ENCODE peak calls at places on chromosomes 1 and 21, in four cellular contexts. Z is WTC11, F is K562, T is H1. O is an unnamed sample.

GRCh38 chr1:13662498-13662897 is 37.5 kb upstream of the PRDM2 start:
- DNase-seq in Z (no peak), F (no peak), T (no peak), O (no peak)

GRCh38 chr1:228413241-228414010 is 3.2 kb downstream of the TRIM17 start:
- DNase-seq in Z (no peak), F (no peak), T (no peak), O (no peak)

GRCh38 chr1:16164821-16165364 is 9.0 kb upstream of the EPHA2 start:
- DNase-seq in Z (no peak), F (no peak), T (no peak), O (no peak)

GRCh38 chr21:38925923-38926322 is 120.2 kb downstream of the ETS2 start:
- DNase-seq in Z (no peak), F (no peak), T (no peak), O (no peak)

GRCh38 chr21:44461438-44462089 is 6.3 kb downstream of the LRRC3 start:
- DNase-seq in Z (no peak), F (peak), T (no peak), O (peak)

GRCh38 chr1:202291961-202292712 is 49.6 kb downstream of the UBE2T start:
- DNase-seq in Z (no peak), F (no peak), T (no peak), O (no peak)

GRCh38 chr21:38875694-38876492 is 70.2 kb downstream of the ETS2 start:
- DNase-seq in Z (no peak), F (no peak), T (no peak), O (no peak)

GRCh38 chr1:218494449-218494852 is 149.3 kb downstream of the TGFB2 start:
- DNase-seq in Z (peak), F (no peak), T (peak), O (no peak)

GRCh38 chr1:108643492-108644333 is 17.2 kb downstream of the HENMT1 start:
- DNase-seq in Z (no peak), F (peak), T (no peak), O (peak)

GRCh38 chr1:154157520-154158306 is 2.8 kb upstream of the NUP210L start:
- DNase-seq in Z (peak), F (peak), T (no peak), O (no peak)

GRCh38 chr1:37761416-37762095 is 3.4 kb downstream of the EPHA10 start:
- DNase-seq in Z (no peak), F (no peak), T (no peak), O (no peak)

GRCh38 chr1:192747305-192747704 is 61.5 kb upstream of the RGS2 start:
- DNase-seq in Z (no peak), F (no peak), T (no peak), O (no peak)

GRCh38 chr1:24468605-24469004 is 34.0 kb upstream of the RCAN3 start:
- DNase-seq in Z (no peak), F (no peak), T (no peak), O (no peak)

GRCh38 chr1:200749090-200749489 is 10.4 kb downstream of the CAMSAP2 start:
- DNase-seq in Z (no peak), F (no peak), T (no peak), O (no peak)

GRCh38 chr1:25194576-25195020 is 37.7 kb downstream of the SYF2 start:
- DNase-seq in Z (no peak), F (no peak), T (no peak), O (no peak)

GRCh38 chr1:159171254-159171687 is at the start of gene CADM3:
- DNase-seq in Z (peak), F (no peak), T (peak), O (no peak)

GRCh38 chr1:145935708-145936107 is 8.4 kb upstream of the RBM8A start:
- DNase-seq in Z (no peak), F (no peak), T (no peak), O (no peak)

GRCh38 chr21:38760017-38760761 is 45.5 kb upstream of the ETS2 start:
- DNase-seq in Z (no peak), F (peak), T (no peak), O (no peak)

GRCh38 chr1:162192763-162193162 is 123.3 kb downstream of the NOS1AP start:
- DNase-seq in Z (no peak), F (no peak), T (no peak), O (no peak)

GRCh38 chr1:162192323-162192678 is 122.8 kb downstream of the NOS1AP start:
- DNase-seq in Z (no peak), F (no peak), T (no peak), O (no peak)

GRCh38 chr1:162193201-162193600 is 123.7 kb downstream of the NOS1AP start:
- DNase-seq in Z (no peak), F (no peak), T (no peak), O (no peak)

GRCh38 chr1:162193815-162194214 is 124.3 kb downstream of the NOS1AP start:
- DNase-seq in Z (no peak), F (no peak), T (no peak), O (no peak)

GRCh38 chr1:162191396-162192322 is 122.2 kb downstream of the NOS1AP start:
- DNase-seq in Z (no peak), F (peak), T (no peak), O (no peak)
- TF ChIP-seq JUN in Z (no peak), F (no peak), T (no peak), O (no peak)

GRCh38 chr1:87450615-87451209 is 122.0 kb downstream of the LMO4 start:
- DNase-seq in Z (peak), F (peak), T (no peak), O (peak)

GRCh38 chr1:87451229-87451900 is 122.7 kb downstream of the LMO4 start:
- DNase-seq in Z (no peak), F (no peak), T (no peak), O (no peak)

GRCh38 chr1:87452648-87453047 is 124.0 kb downstream of the LMO4 start:
- DNase-seq in Z (no peak), F (no peak), T (no peak), O (no peak)

GRCh38 chr1:87449348-87449963 is 120.8 kb downstream of the LMO4 start:
- DNase-seq in Z (no peak), F (no peak), T (no peak), O (no peak)

GRCh38 chr1:87450136-87450535 is 121.5 kb downstream of the LMO4 start:
- DNase-seq in Z (no peak), F (no peak), T (no peak), O (no peak)
- TF ChIP-seq ATF2 in Z (no peak), F (no peak), T (no peak), O (no peak)

GRCh38 chr1:205354259-205354904 is 2.3 kb downstream of the KLHDC8A start:
- DNase-seq in Z (peak), F (peak), T (peak), O (peak)
- TF ChIP-seq JUN in Z (no peak), F (no peak), T (no peak), O (no peak)

GRCh38 chr1:207049974-207050391 is 1.0 kb downstream of the YOD1 start:
- DNase-seq in Z (peak), F (peak), T (no peak), O (peak)
- TF ChIP-seq ATF2 in Z (no peak), F (no peak), T (no peak), O (no peak)

DNA sequence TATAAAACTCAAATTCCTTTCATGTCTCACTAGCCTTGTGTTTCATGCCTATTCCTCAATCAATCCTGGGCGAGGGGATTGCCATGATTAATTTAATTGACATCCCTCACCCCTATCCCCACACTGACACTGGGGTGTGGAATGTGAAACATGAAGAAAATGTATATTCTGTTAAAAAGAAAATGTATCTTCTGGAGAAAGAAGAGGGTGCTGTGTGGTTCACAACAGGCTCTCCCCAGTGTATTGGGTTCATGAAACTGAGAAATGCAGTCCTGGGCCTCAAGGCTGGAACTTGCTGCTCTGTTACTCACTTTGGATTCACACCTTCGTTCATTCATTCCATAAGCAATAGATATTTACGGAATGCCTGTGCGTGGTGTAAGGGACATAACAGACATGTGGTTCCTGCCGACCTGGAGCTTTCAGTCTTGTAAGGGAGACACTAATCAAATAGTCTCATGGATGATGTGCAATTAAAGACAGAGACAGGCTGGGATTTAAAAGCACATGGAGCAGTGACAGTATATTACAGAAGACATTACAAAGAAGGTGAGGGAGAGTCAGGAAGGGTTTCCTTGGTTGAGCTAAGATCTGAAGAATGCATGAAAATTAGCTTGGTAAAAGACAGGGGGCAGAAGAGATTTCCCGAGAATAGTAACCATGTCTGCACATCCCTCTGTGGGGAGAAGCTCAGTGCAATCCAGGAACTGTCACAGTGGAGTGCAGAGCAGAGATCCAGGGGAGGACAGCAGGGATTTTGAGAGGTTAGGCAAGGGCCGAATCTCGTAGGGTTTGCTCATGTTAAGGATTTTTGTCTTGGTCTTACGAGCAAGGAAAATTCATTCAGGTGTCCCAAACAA is 32.2 kb downstream of the SERTAD4 start:
- DNase-seq in Z (no peak), F (no peak), T (no peak), O (no peak)
- TF ChIP-seq JUN in Z (no peak), F (no peak), T (no peak), O (no peak)